ENCODE peak calls at places on chromosomes 11 and 22, in six cellular contexts. U is body of pancreas, W is mammary epithelial cell, X is SJSA1, S is left ventricle myocardium inferior, G is cardiac muscle cell. L is an unnamed sample.
A peak's percentile ranks its signal among the peaks of the same experiment; 100 is the strongest.

GRCh38 chr11:85680897-85681296 is 5.1 kb downstream of the CCDC89 start:
- DNase-seq in U (no peak), W (no peak), X (no peak), S (no peak), G (no peak), L (peak; percentile 44)

GRCh38 chr11:17767301-17767885 is 32.8 kb downstream of the KCNC1 start:
- DNase-seq in U (no peak), W (no peak), X (no peak), S (no peak), G (no peak), L (no peak)

GRCh38 chr11:89416961-89417360 is 74.2 kb downstream of the NOX4 start:
- DNase-seq in U (no peak), W (no peak), X (no peak), S (no peak), G (no peak), L (no peak)

GRCh38 chr11:67675058-67675747 is 780 bp upstream of the ALDH3B2 start:
- DNase-seq in U (no peak), W (no peak), X (no peak), S (no peak), G (no peak), L (no peak)

GRCh38 chr22:22248878-22249277 is 4.3 kb downstream of the VPREB1 start:
- DNase-seq in U (no peak), W (no peak), X (no peak), S (no peak), G (no peak), L (peak; percentile 17)

GRCh38 chr11:127612602-127613001 is 612.0 kb upstream of the KIRREL3 start:
- DNase-seq in U (no peak), W (no peak), X (no peak), S (no peak), G (no peak), L (no peak)

GRCh38 chr11:123543796-123544195 is 110.6 kb downstream of the SCN3B start:
- DNase-seq in U (no peak), W (peak; percentile 37), X (peak; percentile 93), S (no peak), G (no peak), L (no peak)

GRCh38 chr22:44214187-44214586 is 33.5 kb downstream of the PARVG start:
- DNase-seq in U (no peak), W (no peak), X (no peak), S (no peak), G (no peak), L (no peak)

GRCh38 chr11:64742940-64743590 is 877 bp downstream of the RASGRP2 start:
- DNase-seq in U (peak; percentile 71), W (peak; percentile 28), X (peak; percentile 70), S (peak; percentile 84), G (peak; percentile 80), L (no peak)

GRCh38 chr11:66353762-66354161 is 6.3 kb upstream of the B4GAT1 start:
- DNase-seq in U (no peak), W (no peak), X (no peak), S (no peak), G (no peak), L (no peak)

GRCh38 chr22:36744791-36745190 is 31.1 kb downstream of the IFT27 start:
- DNase-seq in U (no peak), W (no peak), X (no peak), S (no peak), G (no peak), L (no peak)

GRCh38 chr22:22942511-22943329 is 55.1 kb downstream of the IGLL5 start:
- DNase-seq in U (peak; percentile 57), W (peak; percentile 11), X (peak; percentile 69), S (peak; percentile 40), G (no peak), L (peak; percentile 94)

GRCh38 chr11:45669146-45669545 is 3.7 kb upstream of the CHST1 start:
- DNase-seq in U (no peak), W (no peak), X (no peak), S (no peak), G (no peak), L (no peak)

GRCh38 chr22:23722724-23723123 is 28.2 kb downstream of the ZNF70 start:
- DNase-seq in U (no peak), W (no peak), X (no peak), S (no peak), G (no peak), L (no peak)

GRCh38 chr11:35905901-35906661 is 37.8 kb upstream of the LDLRAD3 start:
- DNase-seq in U (no peak), W (no peak), X (peak; percentile 11), S (no peak), G (no peak), L (peak; percentile 45)

GRCh38 chr11:64900263-64900678 is 16.7 kb downstream of the ATG2A start:
- DNase-seq in U (peak; percentile 55), W (peak; percentile 92), X (no peak), S (no peak), G (no peak), L (no peak)

GRCh38 chr22:29309332-29310064 is 3.0 kb downstream of the GAS2L1 start:
- DNase-seq in U (peak; percentile 77), W (no peak), X (no peak), S (peak; percentile 74), G (peak; percentile 51), L (no peak)

DNA sequence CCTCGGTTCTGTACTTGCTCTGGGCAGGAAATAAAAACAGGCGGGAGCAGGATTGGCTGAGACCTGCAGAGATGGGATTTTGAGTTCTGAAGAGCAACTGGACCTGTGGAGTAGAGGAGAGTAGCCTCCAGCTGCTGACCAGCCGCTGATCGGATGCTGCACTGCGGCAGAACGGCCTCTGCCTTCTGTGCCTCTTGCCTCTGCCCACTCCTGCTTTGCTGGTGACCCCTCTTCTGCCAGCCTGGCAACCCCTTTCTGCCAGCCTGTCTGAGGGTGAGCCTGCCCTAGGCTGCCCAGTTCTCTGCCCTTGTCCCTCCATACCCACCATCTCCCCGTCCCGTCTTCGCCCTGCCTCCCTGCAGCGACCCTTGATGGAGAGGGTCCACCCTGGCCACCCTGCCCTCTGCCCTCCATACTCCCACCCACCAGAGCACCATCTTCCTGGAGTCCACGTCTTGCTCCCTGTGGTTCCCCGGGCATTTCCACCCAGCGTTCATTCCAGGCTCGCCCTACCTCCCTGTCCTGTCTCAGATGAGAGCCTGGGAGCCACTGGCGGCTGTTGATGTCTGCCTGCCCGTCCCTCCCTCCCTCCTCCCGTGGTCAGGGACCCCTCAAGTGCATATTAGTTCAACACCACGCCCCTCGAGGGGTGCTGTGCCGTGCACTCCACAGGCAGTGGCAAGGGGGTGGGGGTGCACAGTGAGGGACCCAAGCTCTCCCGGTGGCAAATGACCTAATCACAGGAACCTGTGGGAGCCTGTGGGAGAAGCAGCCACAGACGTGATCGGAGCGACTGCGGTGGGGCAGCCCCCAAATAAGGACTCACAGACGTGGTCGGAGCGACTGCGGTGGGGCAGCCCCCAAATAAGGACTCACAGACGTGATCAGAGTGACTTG is 863.3 kb downstream of the TBC1D22A start:
- DNase-seq in U (no peak), W (no peak), X (no peak), S (no peak), G (no peak), L (no peak)
- H3K9me3 ChIP-seq in U (no peaks in the 10 kb centered on the region), W (peaks cover 72% of the 10 kb centered on the region), X (no peaks in the 10 kb centered on the region), S (no peaks in the 10 kb centered on the region), G (peaks cover 4% of the 10 kb centered on the region), L (no peaks in the 10 kb centered on the region)

GRCh38 chr11:76589945-76590630 is 80.5 kb downstream of the LRRC32 start:
- DNase-seq in U (no peak), W (no peak), X (no peak), S (no peak), G (no peak), L (no peak)

GRCh38 chr11:76589477-76589876 is 81.1 kb downstream of the LRRC32 start:
- DNase-seq in U (no peak), W (no peak), X (no peak), S (no peak), G (no peak), L (no peak)

GRCh38 chr11:76590631-76590950 is 80.0 kb downstream of the LRRC32 start:
- DNase-seq in U (no peak), W (no peak), X (no peak), S (no peak), G (no peak), L (no peak)

GRCh38 chr11:76587810-76588454 is 82.6 kb downstream of the LRRC32 start:
- DNase-seq in U (no peak), W (no peak), X (peak; percentile 18), S (no peak), G (no peak), L (no peak)

DNA sequence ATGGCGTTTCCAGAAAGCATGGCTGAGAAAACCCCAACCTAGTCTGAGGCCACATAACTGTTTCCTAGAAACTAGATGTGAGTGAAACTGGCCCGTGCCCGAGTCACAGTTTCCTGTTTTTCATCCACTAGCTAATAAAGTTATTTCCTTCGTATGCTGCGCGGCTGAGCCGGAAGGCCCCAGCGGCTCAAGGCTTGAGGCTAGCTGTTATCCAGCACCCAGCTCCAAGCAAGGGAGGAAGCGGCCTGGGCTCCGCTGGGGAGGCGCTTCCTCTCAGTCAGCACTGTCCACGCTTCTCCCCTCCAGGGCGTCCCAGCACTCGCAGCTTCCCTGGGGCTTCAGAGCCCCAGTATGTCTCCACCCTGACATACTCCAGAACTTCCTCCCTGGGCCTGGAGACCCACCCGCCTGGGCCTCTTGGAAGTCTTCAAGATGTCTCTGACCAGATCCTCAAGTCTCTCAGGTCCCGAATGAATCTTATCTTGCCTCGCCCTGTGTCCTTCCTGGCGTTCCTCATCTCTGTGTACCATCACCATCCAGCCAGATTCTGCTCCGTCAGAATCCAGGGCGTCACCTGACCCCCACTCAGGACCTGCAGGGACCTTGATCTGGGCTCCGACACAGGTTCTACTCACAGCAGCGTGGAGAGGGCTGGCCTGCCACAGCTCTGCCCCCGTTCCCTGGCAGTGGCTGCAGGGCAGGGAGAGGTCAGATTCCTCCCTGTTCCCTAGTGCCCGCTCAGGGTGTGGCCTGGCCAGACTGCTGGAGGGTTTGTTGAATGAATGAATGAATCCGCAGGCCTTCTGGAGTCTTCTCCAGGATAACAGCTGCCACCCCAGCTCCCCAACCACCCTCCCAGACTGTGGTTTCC is 81.9 kb downstream of the LRRC32 start:
- DNase-seq in U (peak; percentile 60), W (peak; percentile 29), X (no peak), S (peak; percentile 74), G (no peak), L (no peak)
- H3K27ac ChIP-seq in U (peak overlapping the region; percentile 40), W (no peak overlapping the region), X (no peak overlapping the region), S (peak overlapping the region; percentile 87), G (no peak overlapping the region), L (no peak overlapping the region)

GRCh38 chr22:48748113-48748859 is 1079.4 kb downstream of the BRD1 start:
- DNase-seq in U (no peak), W (no peak), X (no peak), S (no peak), G (no peak), L (no peak)
- H3K9me3 ChIP-seq in U (no peaks in the 10 kb centered on the region), W (peaks cover 59% of the 10 kb centered on the region), X (peaks cover 3% of the 10 kb centered on the region), S (no peaks in the 10 kb centered on the region), G (no peaks in the 10 kb centered on the region), L (no peaks in the 10 kb centered on the region)

GRCh38 chr22:20792966-20793332 is 19.0 kb downstream of the SERPIND1 start:
- DNase-seq in U (no peak), W (no peak), X (no peak), S (no peak), G (no peak), L (no peak)

GRCh38 chr22:20792221-20792965 is 18.5 kb downstream of the SERPIND1 start:
- DNase-seq in U (no peak), W (no peak), X (no peak), S (no peak), G (no peak), L (no peak)

GRCh38 chr22:20795014-20795413 is 21.1 kb downstream of the SERPIND1 start:
- DNase-seq in U (no peak), W (no peak), X (no peak), S (no peak), G (no peak), L (no peak)

GRCh38 chr22:20794132-20794990 is 20.4 kb downstream of the SERPIND1 start:
- DNase-seq in U (no peak), W (no peak), X (no peak), S (no peak), G (no peak), L (peak; percentile 74)

GRCh38 chr22:20793386-20794131 is 19.6 kb downstream of the SERPIND1 start:
- DNase-seq in U (no peak), W (no peak), X (peak; percentile 10), S (no peak), G (no peak), L (peak; percentile 78)
- H3K27ac ChIP-seq in U (no peak overlapping the region), W (no peak overlapping the region), X (no peak overlapping the region), S (no peak overlapping the region), G (no peak overlapping the region), L (peak overlapping the region; percentile 69)

L was measured in SJCRH30.